ENCODE peak calls at places on chromosome 3, in seven cellular contexts. K, M, I, O, Q, S and D are unnamed samples.

GRCh38 chr3:107600784-107601183 is 78.0 kb downstream of the BBX start:
- DNase-seq in I (no peak), O (no peak), S (no peak), Q (no peak), K (no peak), M (peak; percentile 39), D (no peak)

GRCh38 chr3:77147836-77148578 is 108.1 kb downstream of the ROBO2 start:
- DNase-seq in K (no peak), O (no peak), Q (no peak), I (no peak), S (no peak), M (no peak), D (peak; percentile 20)

GRCh38 chr3:37243811-37244748 is 69.7 kb upstream of the LRRFIP2 start:
- DNase-seq in M (peak; percentile 84), S (peak; percentile 93), O (peak; percentile 76), K (peak; percentile 81), I (peak; percentile 43), Q (peak; percentile 66), D (peak; percentile 94)

GRCh38 chr3:22360977-22361376 is 610.0 kb upstream of the ZNF385D start:
- DNase-seq in I (no peak), M (peak; percentile 53), O (no peak), K (no peak), S (no peak), Q (no peak), D (peak; percentile 78)

GRCh38 chr3:156389151-156389760 is 165.7 kb downstream of the SSR3 start:
- DNase-seq in K (no peak), O (no peak), I (no peak), S (no peak), M (peak; percentile 40), Q (no peak), D (peak; percentile 53)

GRCh38 chr3:14329116-14329830 is 73.1 kb upstream of the SLC6A6 start:
- DNase-seq in M (peak; percentile 27), Q (no peak), S (no peak), I (peak; percentile 32), K (peak; percentile 56), O (peak; percentile 67), D (peak; percentile 67)

GRCh38 chr3:21621396-21621695 is 129.7 kb downstream of the ZNF385D start:
- DNase-seq in I (no peak), K (peak; percentile 22), M (peak; percentile 83), Q (no peak), O (no peak), S (no peak), D (peak; percentile 73)

GRCh38 chr3:77102916-77103769 is 63.2 kb downstream of the ROBO2 start:
- DNase-seq in I (no peak), M (no peak), O (no peak), Q (no peak), S (no peak), K (peak; percentile 39), D (peak; percentile 39)

GRCh38 chr3:55189359-55189801 is 261.5 kb upstream of the LRTM1 start:
- DNase-seq in I (no peak), M (peak; percentile 94), O (no peak), S (peak; percentile 14), Q (no peak), K (peak; percentile 78), D (peak; percentile 88)

GRCh38 chr3:45644063-45644462 is 45.1 kb upstream of the SACM1L start:
- DNase-seq in K (peak; percentile 95), S (no peak), Q (no peak), O (peak; percentile 93), M (peak; percentile 67), I (no peak), D (peak; percentile 91)

GRCh38 chr3:146491303-146491702 is 21.9 kb upstream of the PLSCR2 start:
- DNase-seq in K (peak; percentile 71), M (peak; percentile 66), O (no peak), S (no peak), Q (no peak), I (no peak), D (peak; percentile 73)

GRCh38 chr3:124322966-124323365 is 331.0 kb upstream of the ROPN1 start:
- DNase-seq in S (no peak), K (peak; percentile 46), O (no peak), M (no peak), I (no peak), Q (no peak), D (no peak)

GRCh38 chr3:60095511-60095910 is 1045.7 kb upstream of the CFAP20DC start:
- DNase-seq in Q (no peak), S (no peak), I (no peak), O (no peak), M (no peak), K (no peak), D (no peak)

GRCh38 chr3:125281411-125281810 is 68.9 kb upstream of the SLC12A8 start:
- DNase-seq in I (no peak), S (no peak), Q (no peak), M (peak; percentile 12), K (no peak), O (no peak), D (no peak)

GRCh38 chr3:196218155-196218712 is 1.9 kb downstream of the SLC51A start:
- DNase-seq in S (no peak), I (no peak), Q (no peak), K (no peak), M (no peak), O (no peak), D (no peak)

GRCh38 chr3:78519281-78519680 is 1248.5 kb downstream of the ROBO1 start:
- DNase-seq in S (no peak), I (no peak), Q (no peak), O (no peak), M (no peak), K (no peak), D (no peak)

GRCh38 chr3:9916346-9916733 is 558 bp upstream of the IL17RC start:
- DNase-seq in O (no peak), I (no peak), M (peak; percentile 74), S (no peak), K (peak; percentile 48), Q (no peak), D (peak; percentile 73)

GRCh38 chr3:116306720-116307119 is 138.6 kb downstream of the LSAMP start:
- DNase-seq in O (no peak), K (no peak), S (no peak), M (no peak), I (no peak), Q (no peak), D (peak; percentile 3)
- TF ChIP-seq CTCF in O (no peak), K (no peak), S (no peak), M (no peak), I (no peak), Q (no peak), D (no peak)

DNA sequence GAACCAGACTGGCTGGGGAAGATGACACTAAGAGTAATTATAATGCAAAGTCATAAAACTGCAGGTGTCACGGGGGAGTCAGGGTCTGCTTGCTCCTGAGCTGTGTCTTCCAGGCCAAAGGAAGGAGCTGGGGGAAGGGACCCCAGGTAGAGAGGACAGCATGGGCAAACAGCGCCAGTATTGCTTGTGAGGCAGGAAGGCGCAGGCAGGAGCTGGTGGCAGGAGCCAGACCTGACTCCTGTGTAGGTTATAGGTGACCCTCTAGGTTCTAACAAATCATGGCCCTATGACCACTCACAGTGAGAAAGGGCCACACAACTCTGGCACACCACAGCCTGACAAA is 1.9 kb downstream of the CISH start:
- DNase-seq in Q (no peak), K (no peak), S (no peak), I (no peak), M (no peak), O (no peak), D (no peak)
- H3K4me3 ChIP-seq in Q (no peak overlapping the region), K (no peak overlapping the region), S (peak overlapping the region; percentile 63), I (no peak overlapping the region), M (no peak overlapping the region), O (no peak overlapping the region), D (no peak overlapping the region)

GRCh38 chr3:17741621-17742091 is 775 bp downstream of the TBC1D5 start:
- DNase-seq in K (no peak), M (no peak), I (no peak), O (no peak), Q (no peak), S (no peak), D (no peak)

GRCh38 chr3:17743660-17743995 is 1.2 kb upstream of the TBC1D5 start:
- DNase-seq in Q (no peak), K (no peak), I (no peak), S (no peak), M (no peak), O (no peak), D (no peak)

GRCh38 chr3:17740703-17741102 is 1.7 kb downstream of the TBC1D5 start:
- DNase-seq in M (peak; percentile 15), Q (no peak), I (peak; percentile 67), O (peak; percentile 33), K (peak; percentile 83), S (no peak), D (no peak)

GRCh38 chr3:17742837-17743659 is 617 bp upstream of the TBC1D5 start:
- DNase-seq in O (peak; percentile 99), M (no peak), I (no peak), K (peak; percentile 98), S (no peak), Q (no peak), D (no peak)

DNA sequence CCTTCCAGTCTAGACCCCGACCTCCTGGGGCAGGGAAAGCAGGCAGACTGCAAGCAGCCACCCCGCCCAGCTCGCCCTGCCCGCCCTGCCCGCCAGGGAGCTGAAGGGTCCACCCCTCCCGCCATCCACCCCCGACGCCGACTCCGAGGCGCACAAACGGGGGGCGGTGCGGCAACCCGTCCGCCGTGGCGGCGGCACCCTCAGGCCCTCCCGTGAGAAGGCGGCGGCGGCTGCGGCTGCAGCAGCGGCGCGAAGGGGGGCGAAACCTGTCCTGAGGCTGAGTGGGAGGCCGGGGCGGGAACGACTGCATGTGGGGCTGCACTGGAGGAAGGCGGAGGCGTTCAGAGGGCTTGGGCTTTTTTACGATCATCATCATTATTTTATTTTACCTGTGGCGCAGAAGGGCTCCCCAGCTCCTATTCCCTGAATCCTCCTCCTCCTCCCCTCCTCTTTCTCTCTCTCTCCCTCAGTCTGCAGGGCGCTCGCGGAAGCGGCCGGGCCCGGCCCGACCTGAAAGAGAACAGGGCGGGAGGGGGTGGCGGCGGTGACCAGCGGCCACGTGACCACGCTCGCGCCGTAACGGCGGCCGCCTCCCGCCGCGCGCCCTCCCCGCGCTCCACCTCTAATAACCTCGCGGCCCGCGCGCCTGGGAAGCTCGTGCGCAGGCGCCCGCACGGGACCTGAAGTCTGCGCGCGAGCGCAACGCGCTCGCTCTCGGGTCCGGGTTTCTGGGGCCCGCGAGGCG is at the start of gene TBC1D5:
- DNase-seq in Q (peak; percentile 89), K (peak; percentile 50), M (peak; percentile 98), S (peak; percentile 98), O (peak; percentile 77), I (peak; percentile 98), D (peak; percentile 100)
- TF ChIP-seq CTCF in Q (no peak), K (no peak), M (no peak), S (no peak), O (no peak), I (no peak), D (no peak)

DNA sequence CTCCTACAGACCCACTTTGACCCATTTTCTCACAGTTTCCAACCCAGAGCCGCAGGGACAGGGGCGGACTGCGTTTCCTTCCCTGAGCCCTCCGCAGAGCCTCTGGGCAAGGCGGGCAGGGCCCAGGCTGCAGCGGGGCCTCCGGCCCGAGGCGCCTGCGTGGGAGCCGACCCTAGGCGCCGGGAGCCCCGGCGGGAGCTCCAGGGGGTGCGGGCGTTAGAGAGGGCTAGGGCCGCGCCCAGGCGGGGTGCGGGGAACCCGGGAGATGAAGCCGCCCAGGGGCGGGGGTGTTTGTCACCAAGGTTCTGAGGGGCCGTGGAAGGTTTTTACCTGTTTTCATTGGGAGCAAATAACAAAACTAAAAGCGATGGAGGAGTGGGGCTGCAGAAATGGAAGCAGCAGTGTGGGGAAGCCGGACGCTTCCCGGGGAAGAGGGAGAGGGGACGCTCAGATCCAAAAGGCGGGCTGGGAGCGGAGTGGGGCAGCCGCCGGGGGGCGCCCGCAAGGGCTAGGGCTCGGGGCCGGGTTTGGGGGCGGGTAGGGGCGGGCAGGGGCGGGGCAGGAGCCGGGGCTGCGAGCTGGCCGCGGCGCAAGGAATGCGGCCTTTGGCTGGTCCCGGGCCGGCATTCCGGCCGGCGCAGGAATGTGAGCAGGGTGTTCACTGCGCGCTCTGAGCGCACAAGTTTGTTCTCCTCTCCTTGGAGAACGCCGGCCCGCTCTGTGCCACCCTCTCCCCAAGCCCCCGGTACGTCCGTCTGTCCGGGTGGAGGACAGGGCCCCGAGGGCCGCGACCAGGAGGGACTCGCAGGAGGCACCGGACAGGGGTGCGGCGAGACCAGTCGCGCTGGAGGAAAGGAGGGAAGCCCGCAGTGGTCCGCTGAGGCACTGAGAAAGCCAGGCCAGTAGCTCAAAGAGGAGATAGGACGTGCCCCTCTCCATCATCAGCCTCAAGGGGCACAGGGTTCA is 61.1 kb downstream of the AMOTL2 start:
- DNase-seq in S (no peak), K (peak; percentile 76), I (no peak), Q (peak; percentile 88), O (peak; percentile 71), M (peak; percentile 86), D (peak; percentile 80)
- H3K4me3 ChIP-seq in S (peak overlapping the region; percentile 61), K (peak overlapping the region; percentile 59), I (no peak overlapping the region), Q (peak overlapping the region; percentile 43), O (peak overlapping the region; percentile 53), M (peak overlapping the region; percentile 62), D (peak overlapping the region; percentile 67)